ENCODE peak calls at places on chromosomes 13 and 19, in six cellular contexts. One of them, this sample, is unnamed. For H3K36me3 and H3K4me1, the result is how much of the 10 kb centered on the place peaks cover.

GRCh38 chr13:112333756-112334543 is 42.2 kb upstream of the SPACA7 start:
- DNase-seq in trophoblast cell: no peak
- DNase-seq in aorta: no peak
- DNase-seq in heart left ventricle: no peak
- DNase-seq in endothelial cell of umbilical vein: no peak
- DNase-seq in adrenal gland: peak
- DNase-seq in this sample: no peak

GRCh38 chr13:75870397-75870801 is 234.3 kb downstream of the LMO7 start:
- DNase-seq in aorta: no peak
- DNase-seq in trophoblast cell: peak
- DNase-seq in adrenal gland: no peak
- DNase-seq in heart left ventricle: no peak
- DNase-seq in endothelial cell of umbilical vein: peak
- DNase-seq in this sample: peak

GRCh38 chr13:34459856-34460255 is 482.2 kb upstream of the NBEA start:
- DNase-seq in adrenal gland: no peak
- DNase-seq in endothelial cell of umbilical vein: peak
- DNase-seq in trophoblast cell: peak
- DNase-seq in aorta: no peak
- DNase-seq in heart left ventricle: no peak
- DNase-seq in this sample: no peak

GRCh38 chr19:23075031-23075733 is 41.6 kb upstream of the ZNF730 start:
- DNase-seq in aorta: peak
- DNase-seq in trophoblast cell: peak
- DNase-seq in endothelial cell of umbilical vein: peak
- DNase-seq in adrenal gland: peak
- DNase-seq in heart left ventricle: peak
- DNase-seq in this sample: peak

GRCh38 chr19:6521718-6522646 is 8.8 kb upstream of the TNFSF9 start:
- DNase-seq in adrenal gland: no peak
- DNase-seq in aorta: no peak
- DNase-seq in heart left ventricle: no peak
- DNase-seq in endothelial cell of umbilical vein: no peak
- DNase-seq in trophoblast cell: peak
- DNase-seq in this sample: peak

GRCh38 chr13:44854264-44855060 is 134.8 kb downstream of the NUFIP1 start:
- DNase-seq in trophoblast cell: no peak
- DNase-seq in adrenal gland: no peak
- DNase-seq in heart left ventricle: peak
- DNase-seq in endothelial cell of umbilical vein: no peak
- DNase-seq in aorta: no peak
- DNase-seq in this sample: no peak

GRCh38 chr19:31418692-31419430 is 69.6 kb upstream of the TSHZ3 start:
- DNase-seq in aorta: no peak
- DNase-seq in adrenal gland: no peak
- DNase-seq in endothelial cell of umbilical vein: no peak
- DNase-seq in heart left ventricle: no peak
- DNase-seq in trophoblast cell: no peak
- DNase-seq in this sample: no peak

GRCh38 chr13:72521965-72522661 is 205.3 kb downstream of the MZT1 start:
- DNase-seq in aorta: no peak
- DNase-seq in heart left ventricle: no peak
- DNase-seq in endothelial cell of umbilical vein: peak
- DNase-seq in adrenal gland: peak
- DNase-seq in trophoblast cell: no peak
- DNase-seq in this sample: no peak

GRCh38 chr13:44050450-44051063 is 170.9 kb downstream of the LACC1 start:
- DNase-seq in trophoblast cell: peak
- DNase-seq in heart left ventricle: no peak
- DNase-seq in endothelial cell of umbilical vein: peak
- DNase-seq in aorta: no peak
- DNase-seq in adrenal gland: no peak
- DNase-seq in this sample: no peak

GRCh38 chr19:38319421-38320258 is at the start of gene KCNK6:
- DNase-seq in trophoblast cell: peak
- DNase-seq in adrenal gland: no peak
- DNase-seq in heart left ventricle: peak
- DNase-seq in aorta: peak
- DNase-seq in endothelial cell of umbilical vein: peak
- DNase-seq in this sample: peak

GRCh38 chr13:113060557-113061270 is 44.9 kb upstream of the F7 start:
- DNase-seq in aorta: peak
- DNase-seq in endothelial cell of umbilical vein: no peak
- DNase-seq in heart left ventricle: no peak
- DNase-seq in adrenal gland: no peak
- DNase-seq in trophoblast cell: no peak
- DNase-seq in this sample: no peak

GRCh38 chr19:34104099-34104498 is 68.2 kb upstream of the LSM14A start:
- DNase-seq in adrenal gland: no peak
- DNase-seq in aorta: no peak
- DNase-seq in trophoblast cell: no peak
- DNase-seq in endothelial cell of umbilical vein: no peak
- DNase-seq in heart left ventricle: no peak
- DNase-seq in this sample: no peak

GRCh38 chr19:45321848-45322247 is 827 bp downstream of the CKM start:
- DNase-seq in heart left ventricle: peak
- DNase-seq in trophoblast cell: no peak
- DNase-seq in aorta: no peak
- DNase-seq in adrenal gland: no peak
- DNase-seq in endothelial cell of umbilical vein: no peak
- DNase-seq in this sample: peak

GRCh38 chr19:1828279-1829238 is 16.5 kb upstream of the ATP8B3 start:
- DNase-seq in trophoblast cell: no peak
- DNase-seq in adrenal gland: no peak
- DNase-seq in heart left ventricle: no peak
- DNase-seq in aorta: no peak
- DNase-seq in endothelial cell of umbilical vein: no peak
- DNase-seq in this sample: no peak

GRCh38 chr19:1824252-1824622 is 12.2 kb upstream of the ATP8B3 start:
- DNase-seq in endothelial cell of umbilical vein: no peak
- DNase-seq in trophoblast cell: no peak
- DNase-seq in adrenal gland: peak
- DNase-seq in heart left ventricle: no peak
- DNase-seq in aorta: no peak
- DNase-seq in this sample: no peak

GRCh38 chr19:1827566-1828278 is 15.6 kb upstream of the ATP8B3 start:
- DNase-seq in aorta: no peak
- DNase-seq in trophoblast cell: no peak
- DNase-seq in adrenal gland: no peak
- DNase-seq in heart left ventricle: no peak
- DNase-seq in endothelial cell of umbilical vein: no peak
- DNase-seq in this sample: peak

GRCh38 chr19:1825909-1826556 is 14.0 kb upstream of the ATP8B3 start:
- DNase-seq in heart left ventricle: peak
- DNase-seq in trophoblast cell: peak
- DNase-seq in adrenal gland: peak
- DNase-seq in aorta: peak
- DNase-seq in endothelial cell of umbilical vein: peak
- DNase-seq in this sample: peak

DNA sequence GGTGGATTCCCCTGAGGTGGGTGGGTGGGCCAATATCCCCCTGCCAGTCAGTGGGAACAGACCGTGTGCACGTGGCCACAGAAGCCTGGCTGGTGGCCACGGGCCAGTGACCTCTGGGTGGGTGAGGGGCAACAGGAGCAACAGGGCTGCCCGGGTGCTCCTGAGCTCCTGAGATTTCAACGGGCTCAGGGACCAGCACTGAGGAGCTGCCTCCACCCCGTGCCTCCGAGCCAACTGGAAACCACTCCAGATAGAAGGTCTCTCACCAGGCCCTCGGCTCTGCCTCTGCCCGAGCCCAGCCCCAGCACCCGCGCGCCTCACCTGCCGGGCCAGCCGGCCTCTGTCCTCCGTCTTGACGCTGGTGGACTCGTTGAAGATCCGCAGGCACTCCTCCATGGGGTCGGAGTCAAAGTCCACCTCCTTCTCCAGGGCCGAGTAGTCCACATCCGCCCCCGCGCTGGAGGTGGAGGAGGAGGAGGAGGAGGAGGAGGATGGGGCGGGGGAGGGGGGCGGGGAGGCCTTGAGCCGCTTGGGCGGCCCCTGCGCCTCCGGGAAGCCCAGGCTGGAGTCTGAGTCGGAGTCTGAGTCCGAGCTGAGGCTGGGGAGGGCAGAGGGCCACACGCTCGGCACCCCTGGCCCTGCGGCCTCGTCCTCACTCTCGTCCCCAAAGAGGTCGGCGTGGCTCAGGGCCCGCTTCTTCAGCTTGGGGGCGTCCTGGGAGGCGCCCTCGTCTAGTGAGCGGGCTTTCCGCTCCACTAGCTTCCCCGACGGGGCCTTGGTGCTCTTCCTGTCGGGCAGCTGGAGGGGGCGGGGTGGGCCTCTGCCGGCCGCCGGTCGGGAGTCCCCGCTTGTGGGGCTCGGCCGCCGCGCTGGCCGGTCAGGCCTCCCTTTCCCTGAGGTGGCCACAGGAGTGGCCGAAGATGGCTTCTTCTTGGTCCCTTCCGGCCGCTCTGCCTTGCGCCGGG is 14.8 kb upstream of the ATP8B3 start:
- DNase-seq in adrenal gland: peak
- DNase-seq in aorta: no peak
- DNase-seq in trophoblast cell: no peak
- DNase-seq in endothelial cell of umbilical vein: no peak
- DNase-seq in heart left ventricle: no peak
- DNase-seq in this sample: peak
- H3K36me3 ChIP-seq in adrenal gland: under half
- H3K36me3 ChIP-seq in aorta: under half
- H3K36me3 ChIP-seq in trophoblast cell: half or more
- H3K36me3 ChIP-seq in endothelial cell of umbilical vein: under half
- H3K36me3 ChIP-seq in heart left ventricle: half or more
- H3K36me3 ChIP-seq in this sample: under half

DNA sequence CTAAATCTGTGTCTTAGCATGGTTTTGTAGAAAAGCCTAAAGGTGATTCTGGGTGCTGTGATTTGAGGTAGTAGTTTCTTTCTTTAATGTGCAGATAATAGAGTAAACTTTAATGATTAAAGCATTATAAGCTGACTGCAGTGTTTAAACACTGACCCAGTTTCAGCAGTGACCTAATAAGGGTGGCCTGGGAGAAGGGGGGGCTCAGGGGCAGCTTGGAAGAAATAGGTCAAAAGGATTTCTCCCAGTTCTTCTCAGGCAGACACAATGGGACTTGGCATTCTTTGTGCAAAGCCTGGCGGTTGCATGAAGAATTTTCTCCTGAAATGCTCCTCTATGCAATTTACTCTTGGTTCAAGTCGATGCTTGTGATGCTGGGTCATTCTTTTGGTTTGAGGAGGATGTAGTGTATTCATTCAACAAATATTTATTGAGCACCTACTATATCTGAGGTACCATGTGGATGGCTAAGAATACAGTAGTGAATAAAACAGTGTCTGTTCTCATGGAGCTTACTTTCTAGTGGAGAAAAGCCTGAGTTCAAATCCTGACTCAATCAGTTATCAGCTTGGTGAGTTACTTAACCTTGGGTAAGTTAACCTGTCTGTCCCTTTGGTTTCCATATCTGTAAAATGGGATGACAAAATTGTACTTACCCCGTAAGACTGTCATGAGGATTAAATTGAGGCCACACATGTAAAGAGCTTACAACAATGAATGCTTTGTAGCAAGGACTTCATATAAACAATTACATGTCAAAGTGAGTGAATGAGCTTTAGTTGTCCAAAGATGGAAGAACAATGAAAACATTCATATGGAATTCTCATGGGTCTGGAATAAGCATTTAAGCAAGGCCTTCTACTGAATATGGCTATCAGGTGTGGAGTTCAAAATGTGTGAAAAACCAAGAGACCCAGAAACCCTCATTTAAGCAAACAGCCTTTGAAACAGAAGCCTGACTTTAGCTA is 210.2 kb downstream of the KCNRG start:
- DNase-seq in heart left ventricle: no peak
- DNase-seq in aorta: no peak
- DNase-seq in adrenal gland: no peak
- DNase-seq in endothelial cell of umbilical vein: no peak
- DNase-seq in trophoblast cell: no peak
- DNase-seq in this sample: no peak
- H3K4me1 ChIP-seq in heart left ventricle: under half
- H3K4me1 ChIP-seq in aorta: under half
- H3K4me1 ChIP-seq in adrenal gland: under half
- H3K4me1 ChIP-seq in endothelial cell of umbilical vein: under half
- H3K4me1 ChIP-seq in trophoblast cell: under half
- H3K4me1 ChIP-seq in this sample: under half

GRCh38 chr13:20819715-20820114 is 46.0 kb upstream of the EEF1AKMT1 start:
- DNase-seq in aorta: no peak
- DNase-seq in heart left ventricle: no peak
- DNase-seq in trophoblast cell: no peak
- DNase-seq in endothelial cell of umbilical vein: no peak
- DNase-seq in adrenal gland: no peak
- DNase-seq in this sample: no peak

GRCh38 chr13:20815469-20815868 is 41.7 kb upstream of the EEF1AKMT1 start:
- DNase-seq in heart left ventricle: no peak
- DNase-seq in adrenal gland: no peak
- DNase-seq in trophoblast cell: peak
- DNase-seq in aorta: no peak
- DNase-seq in endothelial cell of umbilical vein: peak
- DNase-seq in this sample: no peak

GRCh38 chr13:20810808-20811207 is 37.0 kb upstream of the EEF1AKMT1 start:
- DNase-seq in adrenal gland: no peak
- DNase-seq in trophoblast cell: no peak
- DNase-seq in heart left ventricle: no peak
- DNase-seq in aorta: no peak
- DNase-seq in endothelial cell of umbilical vein: no peak
- DNase-seq in this sample: no peak

GRCh38 chr13:20812890-20813289 is 39.1 kb upstream of the EEF1AKMT1 start:
- DNase-seq in heart left ventricle: no peak
- DNase-seq in adrenal gland: no peak
- DNase-seq in aorta: no peak
- DNase-seq in endothelial cell of umbilical vein: peak
- DNase-seq in trophoblast cell: no peak
- DNase-seq in this sample: no peak

DNA sequence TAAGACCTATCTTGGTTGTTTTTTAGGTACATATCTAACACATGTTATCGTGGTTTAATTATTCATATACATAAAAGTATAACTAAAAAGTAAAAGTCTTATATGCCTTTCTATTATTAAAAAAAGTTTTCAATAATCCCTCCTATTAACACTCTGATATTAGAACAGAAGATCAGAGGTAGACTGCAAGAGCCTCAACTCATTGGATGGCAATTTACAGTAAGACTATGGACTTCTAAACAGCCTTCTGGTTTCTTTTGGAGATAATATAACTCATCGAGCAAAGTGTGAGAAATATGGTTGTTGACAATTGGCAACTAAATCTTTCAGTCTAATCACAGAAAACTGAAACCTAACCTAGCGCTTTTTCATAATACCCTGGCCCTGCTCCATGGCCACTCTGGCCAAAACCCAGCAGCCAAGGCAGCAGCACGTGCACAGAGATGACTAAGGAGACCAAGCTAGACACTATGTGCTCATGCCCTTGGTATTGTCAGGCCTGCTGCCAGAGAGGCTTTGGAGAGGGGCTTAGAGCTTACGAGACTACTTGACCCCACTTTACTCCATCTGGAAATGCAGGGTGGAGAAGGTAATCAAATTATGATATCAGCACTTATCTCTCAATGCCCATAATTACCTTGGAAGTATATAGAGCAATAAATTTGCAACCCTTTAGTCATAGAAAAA is 40.6 kb upstream of the EEF1AKMT1 start:
- DNase-seq in aorta: peak
- DNase-seq in heart left ventricle: peak
- DNase-seq in trophoblast cell: no peak
- DNase-seq in endothelial cell of umbilical vein: peak
- DNase-seq in adrenal gland: peak
- DNase-seq in this sample: peak
- H3K27ac ChIP-seq in aorta: peak
- H3K27ac ChIP-seq in heart left ventricle: peak
- H3K27ac ChIP-seq in trophoblast cell: no peak
- H3K27ac ChIP-seq in endothelial cell of umbilical vein: peak
- H3K27ac ChIP-seq in adrenal gland: no peak
- H3K27ac ChIP-seq in this sample: peak

GRCh38 chr19:4794971-4795370 is 3.4 kb downstream of the FEM1A start:
- DNase-seq in adrenal gland: no peak
- DNase-seq in endothelial cell of umbilical vein: no peak
- DNase-seq in heart left ventricle: no peak
- DNase-seq in aorta: no peak
- DNase-seq in trophoblast cell: peak
- DNase-seq in this sample: no peak
- H3K36me3 ChIP-seq in adrenal gland: under half
- H3K36me3 ChIP-seq in endothelial cell of umbilical vein: under half
- H3K36me3 ChIP-seq in heart left ventricle: under half
- H3K36me3 ChIP-seq in aorta: under half
- H3K36me3 ChIP-seq in trophoblast cell: under half
- H3K36me3 ChIP-seq in this sample: under half